ENCODE peak calls at places on chromosomes 12 and 14, in four cellular contexts. E, L, V and W are unnamed samples.

GRCh38 chr12:16330554-16330953 is 16.9 kb upstream of the MGST1 start:
- DNase-seq in E (no peak), L (no peak), V (no peak), W (no peak)

GRCh38 chr12:103050273-103050672 is 92.8 kb downstream of the ASCL1 start:
- DNase-seq in E (no peak), L (no peak), V (no peak), W (no peak)

GRCh38 chr14:70257526-70257925 is 68.8 kb upstream of the SLC8A3 start:
- DNase-seq in E (no peak), L (peak), V (peak), W (peak)

GRCh38 chr12:83349907-83350611 is 663.4 kb downstream of the TMTC2 start:
- DNase-seq in E (no peak), L (no peak), V (no peak), W (no peak)

GRCh38 chr14:91253795-91254323 is 9.4 kb upstream of the GPR68 start:
- DNase-seq in E (no peak), L (no peak), V (no peak), W (no peak)

GRCh38 chr12:119512772-119513497 is 80.6 kb upstream of the TMEM233 start:
- DNase-seq in E (peak), L (peak), V (peak), W (peak)

GRCh38 chr12:84911331-84912190 is 1.0 kb downstream of the SLC6A15 start:
- DNase-seq in E (peak), L (peak), V (peak), W (no peak)

GRCh38 chr12:89880695-89881350 is 172.2 kb upstream of the ATP2B1 start:
- DNase-seq in E (no peak), L (no peak), V (no peak), W (peak)

GRCh38 chr14:104322531-104323466 is 184.4 kb downstream of the KIF26A start:
- DNase-seq in E (no peak), L (peak), V (no peak), W (no peak)

GRCh38 chr12:3252416-3252815 is 175.2 kb downstream of the TSPAN9 start:
- DNase-seq in E (peak), L (no peak), V (no peak), W (no peak)

GRCh38 chr12:49651855-49652254 is 28.5 kb downstream of the PRPF40B start:
- DNase-seq in E (no peak), L (peak), V (no peak), W (no peak)

GRCh38 chr12:3921526-3921925 is 48.3 kb upstream of the PARP11 start:
- DNase-seq in E (no peak), L (no peak), V (no peak), W (no peak)

GRCh38 chr14:85471156-85471555 is 58.8 kb upstream of the FLRT2 start:
- DNase-seq in E (peak), L (no peak), V (no peak), W (no peak)

GRCh38 chr12:38931461-38931860 is 26.1 kb upstream of the CPNE8 start:
- DNase-seq in E (no peak), L (no peak), V (no peak), W (no peak)

GRCh38 chr12:54148560-54149439 is 40.0 kb downstream of the SMUG1 start:
- DNase-seq in E (no peak), L (no peak), V (no peak), W (no peak)

GRCh38 chr12:132153501-132154340 is 9.5 kb downstream of the NOC4L start:
- DNase-seq in E (peak), L (peak), V (peak), W (peak)

GRCh38 chr12:116261525-116262100 is 15.9 kb downstream of the MED13L start:
- DNase-seq in E (no peak), L (no peak), V (no peak), W (no peak)

GRCh38 chr12:120625557-120626419 is 14.6 kb upstream of the CABP1 start:
- DNase-seq in E (no peak), L (peak), V (peak), W (peak)

GRCh38 chr14:53054457-53054856 is 98.7 kb downstream of the DDHD1 start:
- DNase-seq in E (peak), L (no peak), V (no peak), W (no peak)

GRCh38 chr14:53060046-53060445 is 93.1 kb downstream of the DDHD1 start:
- DNase-seq in E (peak), L (no peak), V (no peak), W (no peak)

DNA sequence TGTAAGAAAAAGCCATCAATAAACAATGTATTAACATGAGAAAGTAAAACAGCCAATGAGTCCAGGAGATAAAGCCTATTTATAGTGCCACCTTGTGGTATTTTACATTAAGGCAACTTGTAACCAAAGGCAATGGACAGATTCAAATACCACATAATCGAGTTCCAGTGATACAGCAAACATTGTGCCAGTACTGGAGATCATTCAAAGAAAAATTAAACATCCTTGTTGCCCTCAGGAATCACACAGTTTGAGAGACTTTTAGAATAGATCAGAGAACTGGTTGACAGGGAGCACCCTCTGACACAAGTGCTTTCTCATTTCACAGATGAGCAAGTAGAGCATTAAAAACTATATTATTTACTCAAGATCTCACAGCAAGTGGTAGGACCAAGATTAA is 98.1 kb downstream of the DDHD1 start:
- DNase-seq in E (peak), L (peak), V (peak), W (peak)
- TF ChIP-seq EZH2phosphoT487 in E (no peak), L (no peak), V (no peak), W (no peak)

GRCh38 chr14:100738269-100738691 is 11.6 kb downstream of the DLK1 start:
- DNase-seq in E (no peak), L (no peak), V (no peak), W (no peak)

GRCh38 chr14:100737526-100737925 is 10.8 kb downstream of the DLK1 start:
- DNase-seq in E (no peak), L (no peak), V (no peak), W (no peak)

GRCh38 chr14:100740196-100740825 is 13.6 kb downstream of the DLK1 start:
- DNase-seq in E (no peak), L (no peak), V (no peak), W (no peak)

GRCh38 chr14:100739306-100739705 is 12.6 kb downstream of the DLK1 start:
- DNase-seq in E (no peak), L (no peak), V (no peak), W (no peak)

DNA sequence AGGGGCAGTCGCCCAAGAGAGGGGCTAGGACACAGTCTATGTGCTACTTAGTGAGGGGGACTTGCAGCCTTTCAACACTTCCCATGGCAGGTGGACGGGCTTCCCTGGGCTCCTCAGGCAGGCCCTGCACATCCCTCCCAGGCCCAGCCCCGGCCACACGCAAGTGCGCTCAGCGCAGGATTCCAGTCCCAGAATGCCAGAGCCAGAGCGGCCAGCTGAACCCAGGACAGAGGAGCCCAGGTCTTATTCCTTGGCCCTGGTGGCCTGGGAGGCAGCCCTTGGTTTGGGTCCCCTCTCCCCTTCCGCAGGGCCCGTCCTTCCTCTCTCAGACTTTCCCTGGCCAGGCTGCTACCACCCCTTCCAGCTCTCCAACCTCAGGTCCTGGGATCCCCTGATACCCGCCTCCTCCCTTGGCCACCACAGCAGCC is 12.0 kb downstream of the DLK1 start:
- DNase-seq in E (no peak), L (no peak), V (no peak), W (no peak)
- TF ChIP-seq EZH2phosphoT487 in E (no peak), L (no peak), V (no peak), W (no peak)

GRCh38 chr14:67520482-67520881 is 12.6 kb upstream of the PLEKHH1 start:
- DNase-seq in E (no peak), L (no peak), V (no peak), W (no peak)

GRCh38 chr14:67516679-67517078 is 16.4 kb upstream of the PLEKHH1 start:
- DNase-seq in E (no peak), L (no peak), V (no peak), W (no peak)

GRCh38 chr14:67517083-67517482 is 16.0 kb upstream of the PLEKHH1 start:
- DNase-seq in E (peak), L (peak), V (peak), W (no peak)

GRCh38 chr14:67522270-67522669 is 10.8 kb upstream of the PLEKHH1 start:
- DNase-seq in E (no peak), L (peak), V (no peak), W (no peak)

GRCh38 chr14:67519406-67519805 is 13.7 kb upstream of the PLEKHH1 start:
- DNase-seq in E (no peak), L (no peak), V (no peak), W (no peak)
- TF ChIP-seq EZH2phosphoT487 in E (no peak), L (no peak), V (no peak), W (no peak)

DNA sequence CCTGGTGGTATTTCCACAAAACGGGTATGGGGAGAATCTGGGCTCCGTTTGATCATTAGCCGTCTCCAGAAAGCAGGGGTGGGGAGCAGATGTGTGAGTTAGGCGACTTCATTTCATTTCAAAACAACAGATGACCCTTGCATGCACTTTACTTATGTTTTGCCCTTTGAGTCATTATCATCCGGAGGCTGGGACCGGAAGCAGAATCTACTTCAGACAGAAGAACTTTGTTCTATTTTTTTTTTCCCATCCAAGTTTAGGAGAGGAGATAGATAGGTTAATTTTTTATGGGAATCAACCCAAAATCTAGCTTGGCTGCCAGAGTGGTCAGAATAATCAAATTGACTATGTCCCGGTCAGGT is 31.3 kb upstream of the CMAS start:
- DNase-seq in E (peak), L (no peak), V (no peak), W (no peak)
- TF ChIP-seq EZH2phosphoT487 in E (no peak), L (no peak), V (no peak), W (no peak)

DNA sequence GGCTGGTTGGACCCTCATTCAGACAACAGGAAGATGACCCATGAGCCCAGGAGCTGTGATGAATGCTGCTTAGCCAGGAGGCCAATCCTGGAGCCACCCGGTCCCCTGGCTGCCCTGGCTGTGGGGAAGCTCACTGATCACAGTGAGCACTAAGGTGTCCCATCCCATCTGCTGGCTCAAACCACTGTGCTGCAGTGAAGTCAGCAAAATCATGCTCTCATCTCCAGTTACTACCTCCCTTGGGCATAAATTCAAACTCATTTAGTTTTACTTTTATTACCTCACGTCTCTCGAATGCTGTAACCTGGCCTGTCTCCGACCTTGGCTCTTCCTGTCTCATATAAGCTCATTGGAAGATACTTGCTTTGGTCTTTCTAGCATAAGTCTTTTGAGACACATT is 112.4 kb downstream of the APAF1 start:
- DNase-seq in E (peak), L (no peak), V (no peak), W (no peak)
- TF ChIP-seq EZH2phosphoT487 in E (no peak), L (no peak), V (no peak), W (no peak)

GRCh38 chr14:71618047-71618446 is 314.2 kb upstream of the RGS6 start:
- DNase-seq in E (no peak), L (no peak), V (no peak), W (no peak)

GRCh38 chr14:71618716-71619115 is 313.5 kb upstream of the RGS6 start:
- DNase-seq in E (no peak), L (no peak), V (no peak), W (no peak)

GRCh38 chr14:71621276-71621675 is 311.0 kb upstream of the RGS6 start:
- DNase-seq in E (peak), L (no peak), V (no peak), W (no peak)

GRCh38 chr14:71620401-71620800 is 311.8 kb upstream of the RGS6 start:
- DNase-seq in E (peak), L (no peak), V (no peak), W (no peak)

DNA sequence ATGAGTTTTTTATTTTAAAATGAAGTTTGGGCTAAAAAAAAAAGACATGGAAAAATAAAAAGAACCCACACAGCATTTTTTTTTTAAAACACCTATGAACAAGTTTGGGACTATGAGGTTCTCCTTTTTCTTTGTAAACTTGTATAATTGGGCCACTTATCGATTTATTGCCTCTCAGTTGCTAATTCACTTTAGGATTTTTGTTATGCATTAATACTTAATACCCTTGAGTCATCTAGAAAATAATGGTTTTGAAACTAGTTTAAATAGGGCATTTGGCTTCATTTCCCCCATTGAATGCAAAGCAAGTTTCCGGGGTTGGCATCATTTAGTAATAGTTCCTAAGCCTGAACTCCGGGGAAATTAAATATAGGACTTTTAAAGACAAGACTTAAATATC is 312.8 kb upstream of the RGS6 start:
- DNase-seq in E (no peak), L (no peak), V (no peak), W (no peak)
- TF ChIP-seq EZH2phosphoT487 in E (no peak), L (no peak), V (no peak), W (no peak)

GRCh38 chr14:74756326-74756725 is 6.8 kb upstream of the YLPM1 start:
- DNase-seq in E (no peak), L (peak), V (peak), W (no peak)

GRCh38 chr14:74754899-74755298 is 8.2 kb upstream of the YLPM1 start:
- DNase-seq in E (no peak), L (no peak), V (no peak), W (no peak)

DNA sequence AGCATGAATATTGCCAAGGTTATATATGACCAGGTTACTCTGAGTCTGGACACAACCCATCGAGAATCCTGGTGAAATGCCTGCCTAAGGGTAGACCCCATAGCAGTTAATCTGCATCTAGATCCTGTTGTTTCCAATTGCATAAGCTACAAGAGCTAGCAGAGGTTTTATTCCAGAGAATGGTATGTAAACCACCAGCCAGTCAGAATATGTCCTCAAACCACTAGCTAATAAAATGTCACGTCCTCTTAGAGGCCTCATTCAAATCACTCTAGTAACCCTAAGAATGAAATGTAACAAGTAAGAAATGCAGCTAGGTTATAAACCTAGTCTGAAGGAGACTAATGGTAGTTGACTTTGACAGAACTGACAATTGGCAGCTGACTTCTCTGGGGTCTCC is 9.0 kb upstream of the YLPM1 start:
- DNase-seq in E (no peak), L (no peak), V (no peak), W (no peak)
- TF ChIP-seq EZH2phosphoT487 in E (no peak), L (no peak), V (no peak), W (no peak)

GRCh38 chr12:27014085-27014858 is at the start of gene TM7SF3:
- DNase-seq in E (peak), L (peak), V (peak), W (peak)

GRCh38 chr12:27012982-27013255 is 1.3 kb downstream of the TM7SF3 start:
- DNase-seq in E (no peak), L (no peak), V (no peak), W (no peak)

GRCh38 chr12:27013606-27014084 is 539 bp downstream of the TM7SF3 start:
- DNase-seq in E (peak), L (peak), V (peak), W (peak)

GRCh38 chr12:27015730-27016076 is 1.5 kb upstream of the TM7SF3 start:
- DNase-seq in E (peak), L (no peak), V (peak), W (peak)

GRCh38 chr12:27014859-27015729 is 910 bp upstream of the TM7SF3 start:
- DNase-seq in E (peak), L (no peak), V (no peak), W (peak)
- TF ChIP-seq EZH2phosphoT487 in E (no peak), L (no peak), V (no peak), W (no peak)

DNA sequence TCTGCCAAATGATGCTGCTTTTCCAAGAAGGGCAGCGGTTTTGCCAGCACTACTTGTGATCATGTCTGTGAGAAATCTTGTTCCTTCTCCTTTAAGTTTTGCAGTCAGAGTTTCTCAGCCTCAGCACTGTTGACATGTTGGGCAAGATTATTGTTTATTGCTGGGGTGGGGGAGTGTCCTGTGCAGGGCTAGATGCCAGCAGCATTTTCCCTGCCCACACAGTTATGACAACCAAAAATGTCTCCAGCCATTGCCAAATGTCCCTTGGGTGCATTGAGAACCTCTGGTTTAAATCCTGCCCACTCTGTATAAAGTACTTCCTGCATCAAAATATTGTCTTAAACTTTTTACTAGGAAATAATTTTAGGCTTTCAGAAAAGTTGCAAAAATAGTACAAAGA is 20.0 kb downstream of the TMEM132C start:
- DNase-seq in E (no peak), L (no peak), V (no peak), W (no peak)
- TF ChIP-seq EZH2phosphoT487 in E (no peak), L (no peak), V (no peak), W (no peak)

DNA sequence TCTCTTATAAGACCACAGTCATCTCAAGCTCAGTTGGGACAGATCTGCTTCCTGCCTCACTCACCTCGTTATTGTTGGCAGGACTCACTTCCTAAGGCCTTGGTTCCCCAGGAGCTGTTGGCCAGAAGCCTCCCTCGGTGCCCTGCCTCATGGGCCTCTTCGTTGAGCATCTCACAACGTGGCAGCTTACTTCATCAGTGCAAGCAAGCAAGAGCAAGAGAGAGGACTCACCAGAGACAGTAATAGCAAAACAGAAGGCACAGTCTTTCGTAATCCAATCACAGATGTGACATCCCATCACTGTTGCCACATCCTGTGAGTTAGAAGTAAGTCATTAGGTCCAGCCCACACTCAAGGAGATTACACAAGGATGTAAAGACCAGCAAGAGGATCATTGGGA is 5.1 kb upstream of the NUMB start:
- DNase-seq in E (peak), L (no peak), V (no peak), W (no peak)
- TF ChIP-seq EZH2phosphoT487 in E (no peak), L (no peak), V (no peak), W (no peak)